ENCODE peak calls at places on chromosome 1, in four cellular contexts. U, M, L and Q are unnamed samples.

GRCh38 chr1:211944733-211945500 is 90.4 kb downstream of the INTS7 start:
- DNase-seq in M (no peak), L (no peak), U (no peak), Q (no peak)

GRCh38 chr1:219798283-219799030 is 129.9 kb downstream of the SLC30A10 start:
- DNase-seq in M (no peak), U (no peak), L (no peak), Q (no peak)

GRCh38 chr1:86068126-86068805 is 88.3 kb downstream of the COL24A1 start:
- DNase-seq in M (no peak), U (no peak), L (no peak), Q (no peak)

GRCh38 chr1:206075786-206076725 is 23.1 kb downstream of the RHEX start:
- DNase-seq in U (no peak), M (no peak), L (no peak), Q (no peak)

GRCh38 chr1:191634801-191635520 is 523.3 kb upstream of the RGS18 start:
- DNase-seq in L (no peak), U (no peak), M (no peak), Q (no peak)

GRCh38 chr1:168623003-168623828 is 46.8 kb downstream of the XCL1 start:
- DNase-seq in M (no peak), U (peak; percentile 29), L (no peak), Q (no peak)

GRCh38 chr1:233868461-233868860 is 36.0 kb upstream of the SLC35F3 start:
- DNase-seq in M (no peak), U (no peak), L (no peak), Q (no peak)

GRCh38 chr1:53066941-53067738 is 5.1 kb downstream of the PODN start:
- DNase-seq in L (no peak), M (peak; percentile 9), U (no peak), Q (no peak)

GRCh38 chr1:237679687-237680086 is 211.0 kb downstream of the ZP4 start:
- DNase-seq in L (no peak), M (no peak), U (no peak), Q (no peak)

GRCh38 chr1:183209533-183210158 is 23.6 kb downstream of the LAMC2 start:
- DNase-seq in U (peak; percentile 67), L (no peak), M (no peak), Q (no peak)

GRCh38 chr1:61269648-61270047 is 187.3 kb downstream of the NFIA start:
- DNase-seq in L (no peak), U (no peak), M (no peak), Q (no peak)

GRCh38 chr1:165073402-165074007 is 283.0 kb downstream of the LMX1A start:
- DNase-seq in L (peak; percentile 38), U (no peak), M (no peak), Q (peak; percentile 76)

GRCh38 chr1:84365225-84366221 is 32.8 kb upstream of the DNASE2B start:
- DNase-seq in M (no peak), U (peak; percentile 58), L (peak; percentile 15), Q (no peak)

GRCh38 chr1:211517006-211517405 is 25.0 kb upstream of the RD3 start:
- DNase-seq in U (no peak), L (peak; percentile 62), M (no peak), Q (peak; percentile 49)

GRCh38 chr1:213131851-213132655 is 81.0 kb downstream of the RPS6KC1 start:
- DNase-seq in U (no peak), M (no peak), L (no peak), Q (no peak)

GRCh38 chr1:167661527-167662436 is 31.8 kb downstream of the RCSD1 start:
- DNase-seq in L (no peak), U (peak; percentile 25), M (no peak), Q (peak; percentile 55)

GRCh38 chr1:1853593-1854257 is 37.2 kb downstream of the GNB1 start:
- DNase-seq in M (no peak), L (no peak), U (no peak), Q (no peak)

GRCh38 chr1:232033285-232033684 is 406.7 kb downstream of the DISC1 start:
- DNase-seq in M (no peak), U (no peak), L (no peak), Q (no peak)

GRCh38 chr1:168498159-168498609 is 45.6 kb downstream of the XCL2 start:
- DNase-seq in M (no peak), U (no peak), L (no peak), Q (no peak)

GRCh38 chr1:152188673-152189591 is 29.9 kb upstream of the RPTN start:
- DNase-seq in U (no peak), M (peak; percentile 40), L (peak; percentile 48), Q (peak; percentile 92)

GRCh38 chr1:212860713-212861581 is 2.9 kb downstream of the FLVCR1 start:
- DNase-seq in L (no peak), M (no peak), U (no peak), Q (no peak)

GRCh38 chr1:80498673-80499072 is 1302.1 kb upstream of the ADGRL2 start:
- DNase-seq in U (no peak), L (no peak), M (no peak), Q (no peak)

GRCh38 chr1:91026777-91027176 is 4.9 kb upstream of the ZNF644 start:
- DNase-seq in U (no peak), L (no peak), M (no peak), Q (no peak)